ENCODE peak calls at places on chromosomes 16 and 17, in ten cellular contexts. G, U, D, M, L, I, Q, H, R and K are unnamed samples.

GRCh38 chr16:50303605-50304466 is 37.5 kb downstream of the ADCY7 start:
- DNase-seq in G (no peak), U (peak), D (no peak), M (no peak), L (no peak), I (peak), Q (peak), H (no peak), R (no peak), K (no peak)

GRCh38 chr17:31373150-31374082 is 18.1 kb upstream of the RAB11FIP4 start:
- DNase-seq in G (peak), U (peak), D (no peak), M (no peak), L (no peak), I (no peak), Q (peak), H (peak), R (peak), K (peak)

GRCh38 chr17:17191961-17192381 is 14.2 kb downstream of the PLD6 start:
- DNase-seq in G (no peak), U (no peak), D (no peak), M (no peak), L (no peak), I (peak), Q (no peak), H (no peak), R (no peak), K (no peak)

GRCh38 chr17:4833941-4834501 is 881 bp downstream of the MINK1 start:
- DNase-seq in G (no peak), U (peak), D (no peak), M (no peak), L (no peak), I (peak), Q (peak), H (no peak), R (peak), K (no peak)

GRCh38 chr17:19579867-19580565 is 46.4 kb downstream of the SLC47A1 start:
- DNase-seq in G (no peak), U (peak), D (no peak), M (no peak), L (no peak), I (peak), Q (no peak), H (no peak), R (no peak), K (no peak)

GRCh38 chr17:73592079-73592415 is 52.2 kb downstream of the SDK2 start:
- DNase-seq in G (no peak), U (no peak), D (no peak), M (no peak), L (no peak), I (no peak), Q (no peak), H (no peak), R (no peak), K (no peak)

GRCh38 chr17:2964831-2965230 is 98.6 kb downstream of the OR1D5 start:
- DNase-seq in G (no peak), U (no peak), D (no peak), M (no peak), L (no peak), I (peak), Q (no peak), H (no peak), R (no peak), K (no peak)

GRCh38 chr16:67862623-67863583 is 9.9 kb upstream of the EDC4 start:
- DNase-seq in G (no peak), U (peak), D (no peak), M (no peak), L (no peak), I (peak), Q (peak), H (no peak), R (no peak), K (no peak)

GRCh38 chr16:50616883-50617629 is 64.1 kb downstream of the SNX20 start:
- DNase-seq in G (no peak), U (no peak), D (no peak), M (no peak), L (no peak), I (no peak), Q (no peak), H (no peak), R (no peak), K (no peak)

GRCh38 chr17:4709794-4710692 is at the start of gene ARRB2:
- DNase-seq in G (peak), U (peak), D (peak), M (peak), L (peak), I (peak), Q (peak), H (peak), R (peak), K (peak)

GRCh38 chr17:81404557-81405165 is 9.4 kb downstream of the BAHCC1 start:
- DNase-seq in G (no peak), U (no peak), D (no peak), M (no peak), L (no peak), I (no peak), Q (no peak), H (no peak), R (no peak), K (no peak)

GRCh38 chr17:50258647-50259483 is 15.4 kb upstream of the TMEM92 start:
- DNase-seq in G (no peak), U (peak), D (no peak), M (no peak), L (no peak), I (peak), Q (no peak), H (no peak), R (peak), K (no peak)

GRCh38 chr17:77924757-77925336 is 33.7 kb upstream of the TNRC6C start:
- DNase-seq in G (no peak), U (peak), D (no peak), M (peak), L (no peak), I (peak), Q (peak), H (no peak), R (no peak), K (no peak)

GRCh38 chr16:3696425-3697218 is 20.7 kb downstream of the TRAP1 start:
- DNase-seq in G (no peak), U (peak), D (no peak), M (no peak), L (no peak), I (peak), Q (peak), H (no peak), R (peak), K (no peak)

GRCh38 chr16:84738255-84739038 is 38.6 kb downstream of the USP10 start:
- DNase-seq in G (peak), U (peak), D (peak), M (no peak), L (peak), I (peak), Q (peak), H (peak), R (no peak), K (peak)

GRCh38 chr17:8537734-8538133 is 92.8 kb downstream of the MYH10 start:
- DNase-seq in G (no peak), U (no peak), D (no peak), M (no peak), L (no peak), I (no peak), Q (no peak), H (no peak), R (no peak), K (no peak)

GRCh38 chr16:60107467-60107866 is 1373.4 kb upstream of the GOT2 start:
- DNase-seq in G (no peak), U (peak), D (no peak), M (no peak), L (no peak), I (no peak), Q (peak), H (no peak), R (peak), K (no peak)

GRCh38 chr17:28904800-28905199 is 1.9 kb upstream of the DHRS13 start:
- DNase-seq in G (no peak), U (no peak), D (no peak), M (no peak), L (no peak), I (peak), Q (no peak), H (no peak), R (no peak), K (no peak)

GRCh38 chr17:28575126-28575795 is 1.4 kb downstream of the ALDOC start:
- DNase-seq in G (no peak), U (no peak), D (no peak), M (no peak), L (no peak), I (no peak), Q (no peak), H (no peak), R (no peak), K (no peak)

GRCh38 chr16:23025692-23026305 is 123.5 kb downstream of the USP31 start:
- DNase-seq in G (no peak), U (no peak), D (no peak), M (no peak), L (no peak), I (no peak), Q (no peak), H (no peak), R (peak), K (no peak)

GRCh38 chr16:63617047-63617989 is 1504.5 kb downstream of the CDH11 start:
- DNase-seq in G (no peak), U (peak), D (no peak), M (no peak), L (no peak), I (peak), Q (peak), H (no peak), R (no peak), K (no peak)

GRCh38 chr17:54899721-54900456 is 763 bp upstream of the TOM1L1 start:
- DNase-seq in G (no peak), U (no peak), D (no peak), M (no peak), L (no peak), I (peak), Q (no peak), H (peak), R (no peak), K (no peak)

GRCh38 chr17:80991645-80992076 is at the start of gene CHMP6:
- DNase-seq in G (no peak), U (peak), D (peak), M (no peak), L (peak), I (peak), Q (peak), H (peak), R (peak), K (no peak)

GRCh38 chr16:84426804-84427203 is 58.5 kb downstream of the ATP2C2 start:
- DNase-seq in G (no peak), U (no peak), D (no peak), M (no peak), L (no peak), I (no peak), Q (no peak), H (no peak), R (no peak), K (no peak)

GRCh38 chr16:10971560-10971961 is 27.2 kb downstream of the CLEC16A start:
- DNase-seq in G (no peak), U (peak), D (no peak), M (no peak), L (no peak), I (peak), Q (peak), H (peak), R (peak), K (no peak)

GRCh38 chr17:72139213-72139612 is 18.4 kb downstream of the SOX9 start:
- DNase-seq in G (no peak), U (no peak), D (no peak), M (no peak), L (no peak), I (no peak), Q (no peak), H (no peak), R (no peak), K (no peak)

GRCh38 chr16:84109598-84110325 is 7.0 kb downstream of the MBTPS1 start:
- DNase-seq in G (no peak), U (no peak), D (no peak), M (no peak), L (no peak), I (no peak), Q (no peak), H (no peak), R (no peak), K (no peak)

GRCh38 chr17:82468692-82469091 is 10.2 kb downstream of the NARF start:
- DNase-seq in G (no peak), U (peak), D (no peak), M (no peak), L (no peak), I (peak), Q (no peak), H (no peak), R (no peak), K (no peak)

GRCh38 chr17:81867952-81868673 is 3.0 kb downstream of the ARHGDIA start:
- DNase-seq in G (no peak), U (no peak), D (no peak), M (no peak), L (no peak), I (peak), Q (peak), H (no peak), R (no peak), K (no peak)

GRCh38 chr17:73827627-73828241 is 183.5 kb upstream of the SDK2 start:
- DNase-seq in G (no peak), U (peak), D (no peak), M (no peak), L (no peak), I (no peak), Q (no peak), H (no peak), R (no peak), K (no peak)

GRCh38 chr16:15636392-15636873 is 6.5 kb downstream of the MARF1 start:
- DNase-seq in G (no peak), U (no peak), D (peak), M (no peak), L (no peak), I (peak), Q (no peak), H (no peak), R (no peak), K (no peak)